ENCODE peak calls at places on chromosome 4, in five cellular contexts. R is GM23248; X is NCI-H1694; Q is ACHN; K is activated effector memory CD4-positive, alpha-beta T cell treated with anti-CD3 and anti-CD28 coated beads, Interleukin-2, amount 50 U/mL, for 16 hours. W is an unnamed sample.

GRCh38 chr4:41853973-41854372 is 81.3 kb upstream of the TMEM33 start:
- DNase-seq in R (no peak), X (no peak), Q (peak; percentile 4), K (no peak), W (no peak)

GRCh38 chr4:52126946-52127345 is 75.8 kb downstream of the SPATA18 start:
- DNase-seq in R (peak; percentile 45), X (no peak), Q (no peak), K (no peak), W (no peak)

GRCh38 chr4:38785041-38785790 is 2.4 kb upstream of the TLR10 start:
- DNase-seq in R (no peak), X (no peak), Q (no peak), K (no peak), W (no peak)

GRCh38 chr4:16239086-16239485 is 12.8 kb upstream of the TAPT1 start:
- DNase-seq in R (no peak), X (no peak), Q (no peak), K (no peak), W (no peak)

GRCh38 chr4:80142396-80143304 is 54.7 kb upstream of the PRDM8 start:
- DNase-seq in R (peak; percentile 42), X (no peak), Q (no peak), K (no peak), W (no peak)

GRCh38 chr4:78864405-78865024 is 74.7 kb downstream of the PAQR3 start:
- DNase-seq in R (peak; percentile 81), X (peak; percentile 80), Q (peak; percentile 77), K (no peak), W (peak; percentile 30)

GRCh38 chr4:2647403-2648158 is 108.6 kb downstream of the TNIP2 start:
- DNase-seq in R (no peak), X (no peak), Q (no peak), K (peak; percentile 50), W (no peak)

GRCh38 chr4:169398294-169398693 is 127.5 kb upstream of the SH3RF1 start:
- DNase-seq in R (peak; percentile 88), X (no peak), Q (no peak), K (no peak), W (no peak)

GRCh38 chr4:153798901-153799707 is 10.2 kb upstream of the SFRP2 start:
- DNase-seq in R (no peak), X (no peak), Q (no peak), K (no peak), W (no peak)

GRCh38 chr4:52713456-52713937 is 37.7 kb downstream of the ERVMER34-1 start:
- DNase-seq in R (no peak), X (no peak), Q (no peak), K (no peak), W (no peak)

GRCh38 chr4:144787365-144788263 is 141.7 kb downstream of the HHIP start:
- DNase-seq in R (peak; percentile 51), X (peak; percentile 0), Q (peak; percentile 34), K (no peak), W (no peak)

GRCh38 chr4:121690001-121690400 is 6.8 kb downstream of the ANXA5 start:
- DNase-seq in R (peak; percentile 74), X (no peak), Q (peak; percentile 16), K (no peak), W (no peak)

GRCh38 chr4:5998333-5998936 is 19.8 kb downstream of the C4orf50 start:
- DNase-seq in R (peak; percentile 72), X (peak; percentile 44), Q (peak; percentile 44), K (peak; percentile 80), W (peak; percentile 84)

GRCh38 chr4:173514641-173515217 is 15.3 kb downstream of the HAND2 start:
- DNase-seq in R (no peak), X (no peak), Q (no peak), K (no peak), W (no peak)

GRCh38 chr4:147547314-147548056 is 66.6 kb downstream of the EDNRA start:
- DNase-seq in R (peak; percentile 68), X (no peak), Q (no peak), K (no peak), W (no peak)

GRCh38 chr4:122921971-122922876 is at the start of gene NUDT6:
- DNase-seq in R (peak; percentile 83), X (no peak), Q (peak; percentile 74), K (peak; percentile 76), W (peak; percentile 79)

GRCh38 chr4:70722199-70722791 is 531 bp downstream of the RUFY3 start:
- DNase-seq in R (peak; percentile 69), X (no peak), Q (peak; percentile 31), K (peak; percentile 70), W (peak; percentile 60)

GRCh38 chr4:101141230-101141629 is 206.1 kb downstream of the PPP3CA start:
- DNase-seq in R (no peak), X (no peak), Q (no peak), K (no peak), W (no peak)

GRCh38 chr4:43224591-43224990 is 332.1 kb downstream of the GRXCR1 start:
- DNase-seq in R (no peak), X (no peak), Q (no peak), K (no peak), W (no peak)

GRCh38 chr4:3765271-3766206 is 646 bp upstream of the ADRA2C start:
- DNase-seq in R (peak; percentile 77), X (no peak), Q (peak; percentile 51), K (no peak), W (peak; percentile 44)

W was measured in cerebellum.